ENCODE peak calls at places on chromosome 14, in ten cellular contexts. H is adipocyte; Q is neural progenitor cell; G is MV-4-11; E is HFFc6; C is PC-9; V is LHCN-M2; W is activated T-helper 1 cell treated with anti-CD3 and anti-CD28 coated beads, Interleukin-2, amount 50 U/mL, for 16 hours; I is NCI-H1694 treated with DMSO at 0.1 percent for 48 hours; P is ecto neural progenitor cell. N is an unnamed sample.

GRCh38 chr14:45526715-45527549 is 273.9 kb upstream of the MIS18BP1 start:
- DNase-seq in H (peak; percentile 3), Q (peak; percentile 81), G (peak; percentile 28), E (no peak), C (peak; percentile 58), V (peak; percentile 10), W (no peak), I (peak; percentile 39), P (peak; percentile 58), N (peak; percentile 4)

GRCh38 chr14:44379292-44379977 is 127.6 kb downstream of the FSCB start:
- DNase-seq in H (no peak), Q (no peak), G (peak; percentile 77), E (no peak), C (no peak), V (no peak), W (no peak), I (no peak), P (no peak), N (no peak)

GRCh38 chr14:89660183-89660582 is 243.2 kb upstream of the FOXN3 start:
- DNase-seq in H (peak; percentile 71), Q (no peak), G (no peak), E (peak; percentile 27), C (no peak), V (peak; percentile 78), W (no peak), I (peak; percentile 87), P (no peak), N (no peak)

GRCh38 chr14:50122291-50122690 is 5.9 kb upstream of the VCPKMT start:
- DNase-seq in H (no peak), Q (no peak), G (no peak), E (no peak), C (no peak), V (no peak), W (no peak), I (no peak), P (no peak), N (peak; percentile 13)

GRCh38 chr14:38387821-38388220 is 131.9 kb upstream of the CLEC14A start:
- DNase-seq in H (no peak), Q (peak; percentile 78), G (no peak), E (no peak), C (no peak), V (no peak), W (no peak), I (no peak), P (no peak), N (no peak)

GRCh38 chr14:22915886-22916521 is 2.9 kb downstream of the RBM23 start:
- DNase-seq in H (peak; percentile 85), Q (no peak), G (peak; percentile 85), E (no peak), C (no peak), V (no peak), W (no peak), I (no peak), P (no peak), N (no peak)

GRCh38 chr14:101235042-101235871 is 326.0 kb upstream of the DIO3 start:
- DNase-seq in H (peak; percentile 68), Q (peak; percentile 84), G (no peak), E (peak; percentile 41), C (peak; percentile 14), V (peak; percentile 3), W (no peak), I (peak; percentile 16), P (peak; percentile 82), N (peak; percentile 85)

GRCh38 chr14:105411017-105411941 is 8.3 kb upstream of the MTA1 start:
- DNase-seq in H (peak; percentile 80), Q (peak; percentile 70), G (no peak), E (no peak), C (peak; percentile 49), V (peak; percentile 18), W (no peak), I (peak; percentile 48), P (peak; percentile 64), N (peak; percentile 70)

GRCh38 chr14:56888274-56888673 is 78.0 kb upstream of the OTX2 start:
- DNase-seq in H (no peak), Q (peak; percentile 95), G (no peak), E (no peak), C (no peak), V (no peak), W (no peak), I (no peak), P (peak; percentile 80), N (peak; percentile 8)

N was measured in astrocyte of the hippocampus.